ENCODE peak calls at places on chromosomes 12 and 14, in six cellular contexts. V is NCI-H2171 treated with DMSO at 0.1 percent for 48 hours, C is NCI-H774, W is GM03348, F is SW480, G is frontal cortex. M is an unnamed sample.

GRCh38 chr12:115763982-115764621 is 513.4 kb downstream of the MED13L start:
- DNase-seq in V (no peak), C (peak; percentile 9), W (no peak), F (no peak), G (no peak), M (no peak)

GRCh38 chr14:60488175-60488574 is 2.3 kb upstream of the C14orf39 start:
- DNase-seq in V (peak; percentile 29), C (no peak), W (no peak), F (peak; percentile 12), G (no peak), M (peak; percentile 1)

GRCh38 chr14:95496111-95496681 is 20.3 kb downstream of the SYNE3 start:
- DNase-seq in V (no peak), C (no peak), W (peak; percentile 62), F (peak; percentile 51), G (no peak), M (no peak)

GRCh38 chr12:130992448-130992847 is 38.7 kb downstream of the ADGRD1 start:
- DNase-seq in V (peak; percentile 3), C (no peak), W (no peak), F (peak; percentile 61), G (no peak), M (no peak)

GRCh38 chr12:69442894-69443293 is 27.3 kb upstream of the FRS2 start:
- DNase-seq in V (no peak), C (peak; percentile 6), W (no peak), F (no peak), G (no peak), M (no peak)

GRCh38 chr12:53179694-53180269 is 740 bp upstream of the ZNF740 start:
- DNase-seq in V (no peak), C (no peak), W (peak; percentile 45), F (peak; percentile 34), G (no peak), M (peak; percentile 70)

GRCh38 chr12:27422697-27423096 is 23.8 kb upstream of the SMCO2 start:
- DNase-seq in V (peak; percentile 46), C (no peak), W (no peak), F (peak; percentile 75), G (no peak), M (no peak)

GRCh38 chr12:103771466-103771865 is 69.6 kb downstream of the NT5DC3 start:
- DNase-seq in V (peak; percentile 5), C (no peak), W (peak; percentile 77), F (peak; percentile 6), G (no peak), M (peak; percentile 43)

GRCh38 chr12:93090768-93091172 is 161.7 kb upstream of the EEA1 start:
- DNase-seq in V (no peak), C (no peak), W (peak; percentile 37), F (peak; percentile 38), G (no peak), M (no peak)

GRCh38 chr12:67958187-67958586 is 31.1 kb upstream of the IFNG-AS1 start:
- DNase-seq in V (no peak), C (no peak), W (no peak), F (no peak), G (no peak), M (no peak)

GRCh38 chr12:120445911-120446909 is at the start of the genes GATC and TRIAP1:
- DNase-seq in V (peak; percentile 82), C (peak; percentile 88), W (peak; percentile 87), F (peak; percentile 76), G (peak; percentile 83), M (peak; percentile 87)

GRCh38 chr14:100246809-100247428 is 8.0 kb downstream of the YY1 start:
- DNase-seq in V (peak; percentile 80), C (peak; percentile 5), W (peak; percentile 48), F (peak; percentile 82), G (no peak), M (peak; percentile 90)

GRCh38 chr12:109723311-109723791 is 9.7 kb downstream of the FAM222A start:
- DNase-seq in V (no peak), C (no peak), W (no peak), F (no peak), G (peak; percentile 63), M (no peak)

GRCh38 chr12:47270782-47271664 is 191.3 kb upstream of the AMIGO2 start:
- DNase-seq in V (no peak), C (no peak), W (peak; percentile 66), F (peak; percentile 99), G (no peak), M (no peak)

GRCh38 chr12:130384234-130384633 is 46.5 kb downstream of the PIWIL1 start:
- DNase-seq in V (no peak), C (no peak), W (no peak), F (no peak), G (no peak), M (no peak)

GRCh38 chr12:26713885-26714383 is 119.1 kb downstream of the ITPR2 start:
- DNase-seq in V (no peak), C (no peak), W (no peak), F (no peak), G (no peak), M (no peak)

GRCh38 chr12:45292486-45293195 is 76.7 kb downstream of the ANO6 start:
- DNase-seq in V (no peak), C (no peak), W (no peak), F (no peak), G (no peak), M (no peak)

GRCh38 chr12:51972849-51973273 is 21.4 kb downstream of the ACVR1B start:
- DNase-seq in V (no peak), C (no peak), W (peak; percentile 68), F (no peak), G (no peak), M (no peak)

GRCh38 chr12:32583535-32583934 is 95.6 kb upstream of the DNM1L start:
- DNase-seq in V (no peak), C (no peak), W (no peak), F (no peak), G (no peak), M (no peak)

GRCh38 chr12:6868211-6869048 is 1.1 kb downstream of the TPI1 start:
- DNase-seq in V (peak; percentile 87), C (no peak), W (no peak), F (no peak), G (no peak), M (peak; percentile 53)

GRCh38 chr12:94621662-94622359 is 28.5 kb downstream of the TMCC3 start:
- DNase-seq in V (peak; percentile 17), C (no peak), W (no peak), F (peak; percentile 61), G (no peak), M (no peak)

GRCh38 chr14:64092940-64093339 is 201.2 kb downstream of the ESR2 start:
- DNase-seq in V (peak; percentile 16), C (no peak), W (no peak), F (no peak), G (no peak), M (no peak)

GRCh38 chr12:47079365-47079893 is at the start of gene PCED1B:
- DNase-seq in V (no peak), C (peak; percentile 80), W (peak; percentile 78), F (peak; percentile 71), G (peak; percentile 39), M (peak; percentile 67)

GRCh38 chr12:83389237-83389996 is 702.7 kb downstream of the TMTC2 start:
- DNase-seq in V (no peak), C (no peak), W (no peak), F (no peak), G (no peak), M (peak; percentile 30)

GRCh38 chr12:103043531-103044445 is 86.3 kb downstream of the ASCL1 start:
- DNase-seq in V (no peak), C (no peak), W (no peak), F (no peak), G (no peak), M (peak; percentile 27)

GRCh38 chr12:6161124-6161882 is 36.8 kb upstream of the VWF start:
- DNase-seq in V (no peak), C (no peak), W (peak; percentile 59), F (no peak), G (no peak), M (no peak)

GRCh38 chr14:76876076-76876475 is 49.9 kb downstream of the LRRC74A start:
- DNase-seq in V (peak; percentile 94), C (peak; percentile 14), W (peak; percentile 91), F (peak; percentile 83), G (peak; percentile 81), M (peak; percentile 79)

GRCh38 chr12:54277823-54278276 is 2.1 kb downstream of the CBX5 start:
- DNase-seq in V (no peak), C (no peak), W (peak; percentile 74), F (no peak), G (no peak), M (no peak)

GRCh38 chr14:95664546-95664945 is 21.7 kb upstream of the TCL1B start:
- DNase-seq in V (no peak), C (peak; percentile 61), W (no peak), F (no peak), G (no peak), M (no peak)

GRCh38 chr12:47988073-47989022 is 15.9 kb downstream of the COL2A1 start:
- DNase-seq in V (peak; percentile 77), C (no peak), W (peak; percentile 36), F (no peak), G (no peak), M (no peak)

GRCh38 chr12:91178139-91178561 is 4.5 kb downstream of the DCN start:
- DNase-seq in V (peak; percentile 25), C (no peak), W (peak; percentile 30), F (peak; percentile 9), G (no peak), M (peak; percentile 15)

GRCh38 chr14:68404652-68405183 is 388.1 kb downstream of the ZFP36L1 start:
- DNase-seq in V (no peak), C (no peak), W (no peak), F (no peak), G (no peak), M (no peak)

GRCh38 chr12:28543021-28543890 is 353.0 kb downstream of the CCDC91 start:
- DNase-seq in V (no peak), C (no peak), W (no peak), F (no peak), G (no peak), M (peak; percentile 55)

GRCh38 chr14:104350463-104351185 is 212.2 kb downstream of the KIF26A start:
- DNase-seq in V (no peak), C (no peak), W (no peak), F (no peak), G (peak; percentile 62), M (no peak)

GRCh38 chr14:91249841-91250616 is 5.5 kb upstream of the GPR68 start:
- DNase-seq in V (peak; percentile 85), C (peak; percentile 81), W (peak; percentile 33), F (peak; percentile 52), G (no peak), M (peak; percentile 27)

GRCh38 chr12:116761499-116761898 is 23.4 kb downstream of the RNFT2 start:
- DNase-seq in V (no peak), C (no peak), W (no peak), F (no peak), G (no peak), M (no peak)

GRCh38 chr14:97025722-97026121 is 228.5 kb downstream of the VRK1 start:
- DNase-seq in V (no peak), C (no peak), W (no peak), F (no peak), G (no peak), M (no peak)

GRCh38 chr12:25377475-25378179 is 126.9 kb upstream of the KRAS start:
- DNase-seq in V (no peak), C (no peak), W (peak; percentile 42), F (peak; percentile 51), G (no peak), M (no peak)

GRCh38 chr14:97916100-97916499 is 1118.9 kb downstream of the VRK1 start:
- DNase-seq in V (no peak), C (no peak), W (no peak), F (no peak), G (no peak), M (no peak)